ENCODE peak calls at places on chromosome 4, in nine cellular contexts. Y is NAMALWA; S is cardiac fibroblast; G is right atrium auricular region; E is upper lobe of right lung; X is A172; J is GOT3; U is head of caudate nucleus; B is effector CD4-positive, alpha-beta T cell. Z is an unnamed sample.

GRCh38 chr4:107987916-107988762 is 1.6 kb upstream of the HADH start:
- DNase-seq in B (no peak), S (no peak), X (no peak), U (no peak), J (no peak), E (no peak), G (no peak), Y (no peak), Z (no peak)

GRCh38 chr4:108533245-108533844 is 87.0 kb upstream of the RPL34 start:
- DNase-seq in S (peak; percentile 9), Y (no peak), U (no peak), B (no peak), X (no peak), E (no peak), G (no peak), J (no peak), Z (no peak)

GRCh38 chr4:56909083-56909981 is 1.6 kb downstream of the REST start:
- DNase-seq in X (peak; percentile 26), J (no peak), E (no peak), S (peak; percentile 56), G (peak; percentile 63), U (peak; percentile 45), Y (peak; percentile 81), B (peak; percentile 35), Z (peak; percentile 31)

GRCh38 chr4:179307297-179308136 is 1865.3 kb upstream of the AGA start:
- DNase-seq in J (no peak), X (peak; percentile 23), G (no peak), Y (peak; percentile 59), B (no peak), E (no peak), U (no peak), S (peak; percentile 50), Z (peak; percentile 26)

GRCh38 chr4:31844350-31844749 is 1124.2 kb downstream of the PCDH7 start:
- DNase-seq in Y (no peak), G (no peak), E (no peak), J (no peak), X (no peak), U (no peak), B (no peak), S (no peak), Z (no peak)

GRCh38 chr4:15110120-15110571 is 107.9 kb downstream of the CPEB2 start:
- DNase-seq in X (no peak), S (no peak), E (no peak), Y (no peak), B (no peak), J (no peak), U (no peak), G (no peak), Z (no peak)

GRCh38 chr4:176814770-176815169 is 22.0 kb upstream of the VEGFC start:
- DNase-seq in X (peak; percentile 33), B (no peak), J (no peak), G (no peak), S (peak; percentile 82), E (no peak), U (no peak), Y (no peak), Z (no peak)

GRCh38 chr4:83370640-83370906 is 35.9 kb upstream of the HPSE start:
- DNase-seq in E (no peak), X (no peak), S (peak; percentile 23), J (no peak), G (no peak), U (no peak), B (no peak), Y (no peak), Z (no peak)

GRCh38 chr4:21447320-21448055 is 501.1 kb downstream of the KCNIP4 start:
- DNase-seq in G (no peak), E (no peak), S (no peak), U (peak; percentile 40), X (no peak), B (no peak), J (no peak), Y (peak; percentile 15), Z (no peak)

GRCh38 chr4:47383829-47384427 is 79.6 kb downstream of the COMMD8 start:
- DNase-seq in X (peak; percentile 25), S (peak; percentile 66), Y (peak; percentile 52), U (no peak), B (no peak), G (no peak), J (no peak), E (no peak), Z (no peak)

GRCh38 chr4:126604273-126604867 is 1028.4 kb upstream of the INTU start:
- DNase-seq in E (no peak), X (peak; percentile 25), S (peak; percentile 62), B (no peak), Y (peak; percentile 48), J (no peak), U (peak; percentile 41), G (no peak), Z (no peak)

GRCh38 chr4:138055890-138056289 is 186.3 kb downstream of the SLC7A11 start:
- DNase-seq in U (no peak), E (no peak), Y (no peak), X (peak; percentile 23), S (peak; percentile 59), B (no peak), J (no peak), G (no peak), Z (no peak)

GRCh38 chr4:113031212-113031611 is 18.2 kb upstream of the ANK2 start:
- DNase-seq in X (no peak), G (no peak), U (no peak), S (no peak), Y (no peak), J (no peak), B (no peak), E (no peak), Z (no peak)

GRCh38 chr4:55323375-55323774 is 22.7 kb upstream of the SRD5A3 start:
- DNase-seq in B (no peak), X (no peak), G (no peak), J (no peak), S (no peak), U (no peak), E (no peak), Y (no peak), Z (no peak)

GRCh38 chr4:150573534-150573933 is 8.4 kb upstream of the MAB21L2 start:
- DNase-seq in U (no peak), J (no peak), G (no peak), S (peak; percentile 55), X (peak; percentile 50), Y (no peak), B (no peak), E (no peak), Z (no peak)

GRCh38 chr4:18869166-18869565 is 847.6 kb upstream of the LCORL start:
- DNase-seq in E (no peak), B (no peak), S (no peak), U (no peak), J (no peak), G (no peak), Y (no peak), X (no peak), Z (no peak)

GRCh38 chr4:140176735-140177134 is 22.8 kb upstream of the MAML3 start:
- DNase-seq in X (peak; percentile 27), J (no peak), E (no peak), S (peak; percentile 58), U (no peak), G (no peak), Y (no peak), B (no peak), Z (no peak)

GRCh38 chr4:48949518-48950207 is 36.4 kb upstream of the CWH43 start:
- DNase-seq in S (no peak), E (no peak), X (peak; percentile 46), J (no peak), G (no peak), U (no peak), Y (no peak), B (no peak), Z (peak; percentile 16)

GRCh38 chr4:108560624-108561023 is 59.8 kb upstream of the RPL34 start:
- DNase-seq in Y (no peak), G (no peak), B (no peak), E (no peak), J (no peak), X (peak; percentile 20), S (peak; percentile 68), U (no peak), Z (no peak)

GRCh38 chr4:151417164-151417571 is 8.2 kb downstream of the FHIP1A start:
- DNase-seq in S (no peak), X (peak; percentile 19), G (no peak), U (no peak), J (no peak), B (no peak), Y (no peak), E (no peak), Z (no peak)

GRCh38 chr4:187840814-187841213 is 154.8 kb upstream of the ZFP42 start:
- DNase-seq in G (no peak), X (peak; percentile 19), E (no peak), Y (no peak), J (no peak), U (no peak), S (peak; percentile 48), B (no peak), Z (peak; percentile 1)

GRCh38 chr4:139852612-139853269 is 187.1 kb downstream of the MGST2 start:
- DNase-seq in U (no peak), Y (no peak), B (no peak), J (no peak), E (no peak), G (no peak), S (peak; percentile 71), X (no peak), Z (no peak)

GRCh38 chr4:154738426-154738825 is 5.4 kb upstream of the LRAT start:
- DNase-seq in U (no peak), S (peak; percentile 71), E (no peak), J (no peak), G (no peak), B (no peak), X (peak; percentile 10), Y (no peak), Z (no peak)

GRCh38 chr4:108382751-108383150 is 214.0 kb upstream of the LEF1 start:
- DNase-seq in S (no peak), E (no peak), G (no peak), Y (no peak), B (no peak), X (no peak), U (no peak), J (no peak), Z (no peak)

GRCh38 chr4:148443550-148444295 is 1.5 kb upstream of the NR3C2 start:
- DNase-seq in B (peak; percentile 18), E (peak; percentile 82), U (peak; percentile 32), G (peak; percentile 61), Y (no peak), J (no peak), X (no peak), S (peak; percentile 27), Z (no peak)

GRCh38 chr4:13349096-13349495 is 135.0 kb downstream of the RAB28 start:
- DNase-seq in E (no peak), G (no peak), S (peak; percentile 71), U (no peak), B (no peak), X (peak; percentile 5), Y (no peak), J (no peak), Z (no peak)

GRCh38 chr4:24809376-24809775 is 14.0 kb downstream of the SOD3 start:
- DNase-seq in Y (peak; percentile 22), U (no peak), G (peak; percentile 36), E (no peak), X (peak; percentile 4), S (no peak), B (no peak), J (no peak), Z (no peak)

GRCh38 chr4:52290468-52290867 is 239.4 kb downstream of the SPATA18 start:
- DNase-seq in X (no peak), E (no peak), B (no peak), Y (no peak), U (peak; percentile 23), S (no peak), G (no peak), J (no peak), Z (no peak)

GRCh38 chr4:154082760-154083530 is 294.1 kb upstream of the SFRP2 start:
- DNase-seq in J (no peak), G (no peak), E (no peak), Y (peak; percentile 43), U (no peak), S (peak; percentile 40), X (peak; percentile 66), B (no peak), Z (no peak)